ENCODE peak calls at places on chromosome 3, in ten cellular contexts. X is stimulated activated CD4-positive, alpha-beta T cell treated with anti-CD3 and anti-CD28 coated beads, TNF-alpha, amount 100 ng/mL, for 4 hours; S is A673; A is HTR-8/SVneo; Z is endothelial cell; G is stimulated activated naive CD4-positive, alpha-beta T cell treated with Interleukin-2 at 50 U/mL for 16 hours; J is glutamatergic neuron; T is Kasumi-1; M is heart left ventricle; L is activated T-cell treated with anti-CD3 and anti-CD28 coated beads, Interleukin-2, amount 50 U/mL, for 72 hours. Y is an unnamed sample.

GRCh38 chr3:126390201-126390600 is 4.5 kb upstream of the CFAP100 start:
- DNase-seq in M (peak; percentile 11), A (no peak), J (no peak), G (no peak), L (no peak), S (no peak), X (no peak), T (no peak), Z (no peak), Y (no peak)

GRCh38 chr3:196422976-196423781 is 9.0 kb downstream of the UBXN7 start:
- DNase-seq in T (no peak), S (no peak), X (no peak), A (no peak), M (peak; percentile 86), G (no peak), J (no peak), L (no peak), Z (no peak), Y (peak; percentile 9)

GRCh38 chr3:57977755-57978715 is 30.2 kb upstream of the FLNB start:
- DNase-seq in J (no peak), S (no peak), Z (no peak), X (no peak), M (no peak), T (no peak), G (no peak), L (no peak), A (no peak), Y (no peak)

GRCh38 chr3:147940400-147940799 is 531.2 kb downstream of the ZIC1 start:
- DNase-seq in S (no peak), M (no peak), L (no peak), G (no peak), X (no peak), J (no peak), T (no peak), Z (no peak), A (no peak), Y (no peak)

GRCh38 chr3:126107203-126107939 is 23.4 kb upstream of the SLC41A3 start:
- DNase-seq in T (no peak), J (no peak), X (no peak), G (no peak), A (no peak), L (no peak), M (no peak), Z (no peak), S (no peak), Y (no peak)

GRCh38 chr3:62604301-62604700 is 231.0 kb upstream of the FEZF2 start:
- DNase-seq in S (peak; percentile 1), Z (no peak), L (no peak), J (no peak), X (no peak), A (no peak), M (no peak), G (no peak), T (no peak), Y (no peak)

GRCh38 chr3:69086133-69086722 is 1.5 kb downstream of the ARL6IP5 start:
- DNase-seq in A (peak; percentile 57), S (peak; percentile 80), J (peak; percentile 18), M (peak; percentile 84), G (peak; percentile 66), T (peak; percentile 85), Z (no peak), X (peak; percentile 68), L (peak; percentile 84), Y (peak; percentile 22)

GRCh38 chr3:22887664-22888291 is 315.3 kb upstream of the UBE2E2 start:
- DNase-seq in M (no peak), S (peak; percentile 3), G (no peak), X (no peak), Z (peak; percentile 26), A (peak; percentile 3), T (peak; percentile 55), J (no peak), L (no peak), Y (peak; percentile 35)

GRCh38 chr3:100988080-100988479 is 5.1 kb downstream of the ABI3BP start:
- DNase-seq in M (no peak), J (no peak), S (no peak), X (no peak), Z (no peak), A (no peak), T (no peak), G (no peak), L (no peak), Y (no peak)

GRCh38 chr3:19074257-19074938 is 73.9 kb upstream of the KCNH8 start:
- DNase-seq in X (no peak), A (no peak), L (no peak), S (no peak), G (no peak), Z (no peak), M (no peak), J (no peak), T (peak; percentile 47), Y (no peak)